ENCODE peak calls at places on chromosomes 7 and 10, in nine cellular contexts. S is stomach, D is body of pancreas, C is thyroid gland, V is HCT116, G is upper lobe of left lung, N is tibial nerve, W is IMR-90, B is H1. O is an unnamed sample.
A peak's percentile ranks its signal among the peaks of the same experiment; 100 is the strongest.

GRCh38 chr7:42606217-42606905 is 305.5 kb downstream of the C7orf25 start:
- DNase-seq in S (no peak), D (no peak), C (no peak), V (no peak), G (no peak), N (no peak), W (no peak), B (no peak), O (no peak)

GRCh38 chr7:138099813-138100212 is 23.6 kb downstream of the AKR1D1 start:
- DNase-seq in S (no peak), D (no peak), C (no peak), V (no peak), G (no peak), N (no peak), W (no peak), B (no peak), O (no peak)

GRCh38 chr7:38169862-38170261 is 8.2 kb upstream of the STARD3NL start:
- DNase-seq in S (no peak), D (no peak), C (peak; percentile 66), V (no peak), G (peak; percentile 72), N (no peak), W (peak; percentile 77), B (no peak), O (peak; percentile 78)

GRCh38 chr7:118870187-118870586 is 645.7 kb downstream of the ANKRD7 start:
- DNase-seq in S (no peak), D (no peak), C (no peak), V (peak; percentile 12), G (no peak), N (no peak), W (no peak), B (peak; percentile 47), O (no peak)

GRCh38 chr7:77328669-77329068 is 87.5 kb downstream of the GSAP start:
- DNase-seq in S (no peak), D (no peak), C (no peak), V (no peak), G (no peak), N (no peak), W (peak; percentile 46), B (no peak), O (no peak)

GRCh38 chr7:108413782-108414492 is 42.3 kb downstream of the NRCAM start:
- DNase-seq in S (no peak), D (no peak), C (no peak), V (no peak), G (no peak), N (no peak), W (peak; percentile 5), B (no peak), O (peak; percentile 50)

GRCh38 chr7:47371733-47372368 is 210.1 kb downstream of the TNS3 start:
- DNase-seq in S (peak; percentile 94), D (peak; percentile 90), C (peak; percentile 97), V (no peak), G (peak; percentile 84), N (peak; percentile 43), W (peak; percentile 65), B (no peak), O (no peak)

GRCh38 chr10:35765039-35765662 is 123.1 kb upstream of the FZD8 start:
- DNase-seq in S (peak; percentile 36), D (peak; percentile 33), C (peak; percentile 8), V (no peak), G (peak; percentile 30), N (no peak), W (no peak), B (peak; percentile 53), O (no peak)

GRCh38 chr7:18834574-18835361 is 282.7 kb downstream of the TWIST1 start:
- DNase-seq in S (no peak), D (no peak), C (no peak), V (no peak), G (no peak), N (no peak), W (no peak), B (no peak), O (no peak)

GRCh38 chr7:111772716-111773115 is 210.4 kb upstream of the IMMP2L start:
- DNase-seq in S (no peak), D (no peak), C (no peak), V (no peak), G (no peak), N (no peak), W (no peak), B (no peak), O (no peak)

GRCh38 chr10:69826094-69826493 is 24.4 kb downstream of the COL13A1 start:
- DNase-seq in S (no peak), D (no peak), C (no peak), V (no peak), G (no peak), N (no peak), W (no peak), B (no peak), O (no peak)

GRCh38 chr10:61612009-61612408 is 50.7 kb upstream of the CABCOCO1 start:
- DNase-seq in S (no peak), D (peak; percentile 13), C (peak; percentile 84), V (no peak), G (no peak), N (peak; percentile 16), W (no peak), B (no peak), O (no peak)

GRCh38 chr10:62627985-62628384 is 176.5 kb upstream of the ADO start:
- DNase-seq in S (no peak), D (no peak), C (no peak), V (no peak), G (no peak), N (no peak), W (peak; percentile 45), B (no peak), O (no peak)

GRCh38 chr7:150382844-150383225 is 3.7 kb downstream of the ZNF775 start:
- DNase-seq in S (no peak), D (no peak), C (no peak), V (no peak), G (no peak), N (no peak), W (no peak), B (no peak), O (no peak)

GRCh38 chr10:119070395-119071165 is 10.0 kb downstream of the EIF3A start:
- DNase-seq in S (no peak), D (no peak), C (no peak), V (no peak), G (no peak), N (no peak), W (no peak), B (no peak), O (no peak)

GRCh38 chr7:114791771-114792170 is 130.1 kb upstream of the MDFIC start:
- DNase-seq in S (no peak), D (no peak), C (no peak), V (no peak), G (no peak), N (no peak), W (peak; percentile 11), B (no peak), O (no peak)

GRCh38 chr10:78222096-78222790 is 188.6 kb downstream of the RPS24 start:
- DNase-seq in S (no peak), D (no peak), C (no peak), V (no peak), G (no peak), N (no peak), W (no peak), B (no peak), O (no peak)

GRCh38 chr7:46651561-46652088 is 730.6 kb upstream of the IGFBP3 start:
- DNase-seq in S (peak; percentile 45), D (no peak), C (no peak), V (peak; percentile 47), G (no peak), N (no peak), W (no peak), B (no peak), O (no peak)

GRCh38 chr10:100020161-100020882 is 10.6 kb upstream of the DNMBP start:
- DNase-seq in S (no peak), D (no peak), C (no peak), V (no peak), G (no peak), N (no peak), W (no peak), B (no peak), O (no peak)

GRCh38 chr7:5612695-5613094 is 168.8 kb downstream of the RNF216 start:
- DNase-seq in S (no peak), D (no peak), C (no peak), V (no peak), G (no peak), N (no peak), W (no peak), B (no peak), O (no peak)

GRCh38 chr7:5610500-5611186 is 170.8 kb downstream of the RNF216 start:
- DNase-seq in S (no peak), D (no peak), C (no peak), V (no peak), G (no peak), N (no peak), W (no peak), B (no peak), O (no peak)

GRCh38 chr7:5603193-5604140 is 178.0 kb downstream of the RNF216 start:
- DNase-seq in S (no peak), D (no peak), C (no peak), V (no peak), G (no peak), N (no peak), W (no peak), B (peak; percentile 47), O (no peak)

GRCh38 chr7:5606235-5606634 is 175.2 kb downstream of the RNF216 start:
- DNase-seq in S (no peak), D (no peak), C (no peak), V (no peak), G (no peak), N (no peak), W (no peak), B (no peak), O (no peak)

GRCh38 chr7:5607958-5608656 is 173.4 kb downstream of the RNF216 start:
- DNase-seq in S (no peak), D (no peak), C (no peak), V (no peak), G (no peak), N (no peak), W (no peak), B (no peak), O (no peak)
- TF ChIP-seq POLR2A in S (no peak), D (no peak), C (no peak), V (no peak), G (no peak), N (no peak), W (no peak), B (no peak), O (no peak)

GRCh38 chr7:7640221-7641128 is at the start of gene UMAD1:
- DNase-seq in S (peak; percentile 98), D (peak; percentile 98), C (peak; percentile 100), V (peak; percentile 99), G (peak; percentile 100), N (peak; percentile 95), W (peak; percentile 98), B (peak; percentile 93), O (peak; percentile 97)
- TF ChIP-seq POLR2A in S (peak; percentile 83), D (peak; percentile 98), C (peak; percentile 86), V (peak; percentile 91), G (peak; percentile 92), N (peak; percentile 73), W (peak; percentile 79), B (peak; percentile 66), O (peak; percentile 94)

GRCh38 chr7:129859188-129859587 is 93.6 kb downstream of the UBE2H start:
- DNase-seq in S (no peak), D (no peak), C (no peak), V (no peak), G (peak; percentile 46), N (no peak), W (peak; percentile 15), B (no peak), O (no peak)
- TF ChIP-seq POLR2A in S (no peak), D (no peak), C (no peak), V (no peak), G (no peak), N (no peak), W (no peak), B (no peak), O (no peak)

GRCh38 chr7:135748770-135749169 is at the start of gene FAM180A:
- DNase-seq in S (no peak), D (no peak), C (peak; percentile 78), V (no peak), G (no peak), N (peak; percentile 24), W (peak; percentile 85), B (no peak), O (no peak)
- TF ChIP-seq POLR2A in S (no peak), D (no peak), C (peak; percentile 14), V (no peak), G (no peak), N (no peak), W (no peak), B (no peak), O (no peak)